ENCODE peak calls at places on chromosomes 6 and 20, in ten cellular contexts. G is heart right ventricle, V is GM13977, P is fibroblast of lung, R is fibroblast of mammary gland, C is GM20000, X is endothelial cell, L is K562, B is mammary epithelial cell, D is MM.1S. N is an unnamed sample.

GRCh38 chr6:27091661-27092315 is 155.7 kb upstream of the PRSS16 start:
- DNase-seq in G (no peak), V (peak; percentile 61), P (peak; percentile 85), R (peak; percentile 95), C (peak; percentile 57), X (peak; percentile 46), L (peak; percentile 87), B (peak; percentile 88), D (peak; percentile 76), N (no peak)

GRCh38 chr6:53518862-53519261 is 26.0 kb downstream of the GCLC start:
- DNase-seq in G (no peak), V (no peak), P (no peak), R (no peak), C (no peak), X (no peak), L (no peak), B (no peak), D (no peak), N (no peak)

GRCh38 chr6:75334266-75335040 is 49.9 kb upstream of the TMEM30A start:
- DNase-seq in G (no peak), V (no peak), P (peak; percentile 75), R (peak; percentile 95), C (no peak), X (peak; percentile 15), L (no peak), B (peak; percentile 4), D (no peak), N (no peak)

GRCh38 chr6:32604434-32604877 is 14.8 kb upstream of the HLA-DRB1 start:
- DNase-seq in G (no peak), V (peak; percentile 42), P (no peak), R (peak; percentile 20), C (peak; percentile 16), X (no peak), L (no peak), B (peak; percentile 36), D (no peak), N (no peak)

GRCh38 chr6:11230158-11231107 is 2.0 kb downstream of the NEDD9 start:
- DNase-seq in G (no peak), V (no peak), P (no peak), R (no peak), C (no peak), X (no peak), L (no peak), B (no peak), D (no peak), N (no peak)

GRCh38 chr6:34650823-34651222 is 45.7 kb downstream of the ILRUN start:
- DNase-seq in G (no peak), V (no peak), P (no peak), R (no peak), C (no peak), X (no peak), L (no peak), B (no peak), D (no peak), N (no peak)

GRCh38 chr6:33949877-33950831 is 146.4 kb upstream of the MLN start:
- DNase-seq in G (no peak), V (no peak), P (no peak), R (no peak), C (no peak), X (no peak), L (no peak), B (peak; percentile 26), D (peak; percentile 41), N (no peak)

GRCh38 chr6:21455071-21455470 is 138.5 kb upstream of the SOX4 start:
- DNase-seq in G (no peak), V (no peak), P (no peak), R (peak; percentile 10), C (no peak), X (no peak), L (no peak), B (no peak), D (no peak), N (no peak)

GRCh38 chr6:111792914-111793700 is 80.1 kb downstream of the FYN start:
- DNase-seq in G (no peak), V (no peak), P (no peak), R (no peak), C (no peak), X (no peak), L (no peak), B (no peak), D (no peak), N (no peak)

GRCh38 chr20:57658447-57659130 is 38.4 kb upstream of the ZBP1 start:
- DNase-seq in G (no peak), V (peak; percentile 28), P (no peak), R (no peak), C (no peak), X (peak; percentile 2), L (no peak), B (no peak), D (no peak), N (no peak)

GRCh38 chr6:111984081-111984480 is 69.8 kb upstream of the CCN6 start:
- DNase-seq in G (no peak), V (no peak), P (no peak), R (no peak), C (no peak), X (no peak), L (no peak), B (no peak), D (no peak), N (no peak)

GRCh38 chr20:56664791-56665190 is 35.7 kb downstream of the TFAP2C start:
- DNase-seq in G (no peak), V (no peak), P (no peak), R (no peak), C (no peak), X (no peak), L (no peak), B (no peak), D (no peak), N (no peak)

GRCh38 chr20:59831901-59832240 is 101.6 kb downstream of the SYCP2 start:
- DNase-seq in G (no peak), V (no peak), P (no peak), R (no peak), C (no peak), X (no peak), L (no peak), B (no peak), D (no peak), N (no peak)

GRCh38 chr20:46206025-46206424 is 87.9 kb downstream of the CD40 start:
- DNase-seq in G (no peak), V (peak; percentile 52), P (peak; percentile 23), R (peak; percentile 66), C (peak; percentile 66), X (no peak), L (peak; percentile 70), B (peak; percentile 50), D (no peak), N (no peak)

GRCh38 chr6:113466526-113466925 is 390.6 kb upstream of the MARCKS start:
- DNase-seq in G (no peak), V (no peak), P (no peak), R (no peak), C (no peak), X (no peak), L (no peak), B (no peak), D (no peak), N (no peak)

GRCh38 chr6:81480139-81480538 is 272.3 kb downstream of the TENT5A start:
- DNase-seq in G (no peak), V (no peak), P (no peak), R (peak; percentile 18), C (no peak), X (no peak), L (no peak), B (no peak), D (no peak), N (no peak)

GRCh38 chr6:18147160-18147559 is 7.7 kb downstream of the TPMT start:
- DNase-seq in G (no peak), V (no peak), P (no peak), R (peak; percentile 79), C (no peak), X (no peak), L (no peak), B (peak; percentile 88), D (no peak), N (no peak)

GRCh38 chr20:41872986-41873385 is 254.8 kb upstream of the CHD6 start:
- DNase-seq in G (no peak), V (no peak), P (no peak), R (no peak), C (no peak), X (no peak), L (no peak), B (no peak), D (no peak), N (no peak)

GRCh38 chr20:57317789-57318371 is 11.7 kb upstream of the SPO11 start:
- DNase-seq in G (no peak), V (no peak), P (no peak), R (no peak), C (no peak), X (no peak), L (no peak), B (no peak), D (no peak), N (no peak)

GRCh38 chr20:62141397-62142251 is 1.6 kb downstream of the PSMA7 start:
- DNase-seq in G (no peak), V (no peak), P (peak; percentile 46), R (peak; percentile 54), C (no peak), X (no peak), L (no peak), B (peak; percentile 51), D (peak; percentile 33), N (no peak)
- TF ChIP-seq CTCF in G (no peak), V (peak; percentile 52), P (peak; percentile 48), R (peak; percentile 40), C (peak; percentile 23), X (no peak), L (peak; percentile 55), B (peak; percentile 9), D (peak; percentile 49), N (peak; percentile 30)

DNA sequence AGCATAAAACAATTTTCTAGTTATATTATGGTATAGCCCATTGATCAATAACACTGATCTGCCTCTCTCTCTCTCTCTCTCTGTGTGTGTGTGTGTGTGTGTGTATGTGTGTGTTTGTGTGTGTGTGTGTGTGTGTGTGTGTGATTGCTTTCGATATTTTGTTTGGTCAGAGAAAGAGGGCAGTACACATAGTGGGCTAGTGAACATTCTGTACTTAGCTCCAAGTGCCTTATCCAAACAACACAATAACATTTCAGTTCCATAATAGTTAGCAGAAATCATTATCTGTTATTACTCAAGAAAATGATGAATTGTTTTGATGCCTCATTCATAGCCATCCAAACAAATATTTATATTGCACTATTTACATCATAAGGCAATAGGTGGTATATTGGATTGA is 979.1 kb upstream of the CITED2 start:
- DNase-seq in G (no peak), V (no peak), P (no peak), R (no peak), C (no peak), X (no peak), L (no peak), B (no peak), D (no peak), N (no peak)
- TF ChIP-seq CTCF in G (no peak), V (no peak), P (no peak), R (no peak), C (no peak), X (no peak), L (no peak), B (no peak), D (no peak), N (no peak)

GRCh38 chr6:116376149-116376548 is 5.4 kb downstream of the DSE start:
- DNase-seq in G (no peak), V (no peak), P (no peak), R (no peak), C (no peak), X (no peak), L (no peak), B (peak; percentile 81), D (no peak), N (no peak)
- TF ChIP-seq CTCF in G (no peak), V (no peak), P (no peak), R (no peak), C (no peak), X (no peak), L (no peak), B (no peak), D (no peak), N (no peak)

GRCh38 chr6:151661928-151662327 is 145.6 kb upstream of the ESR1 start:
- DNase-seq in G (no peak), V (no peak), P (no peak), R (no peak), C (no peak), X (peak; percentile 18), L (peak; percentile 32), B (no peak), D (no peak), N (no peak)
- TF ChIP-seq CTCF in G (no peak), V (peak; percentile 50), P (no peak), R (no peak), C (no peak), X (no peak), L (peak; percentile 75), B (peak; percentile 19), D (no peak), N (peak; percentile 40)